ENCODE peak calls at places on chromosome 20, in eight cellular contexts. One of them, this sample, is unnamed.

GRCh38 chr20:17556842-17557674 is 12.8 kb upstream of the DSTN start:
- DNase-seq in stomach: peak; percentile 76
- DNase-seq in RWPE1: peak; percentile 63
- DNase-seq in neural crest cell: no peak
- DNase-seq in thyroid gland: peak; percentile 98
- DNase-seq in AG04449: no peak
- DNase-seq in kidney: peak; percentile 88
- DNase-seq in cardiac muscle cell: no peak
- DNase-seq in this sample: peak; percentile 86

GRCh38 chr20:61510778-61511330 is 258.8 kb downstream of the CDH4 start:
- DNase-seq in stomach: no peak
- DNase-seq in RWPE1: no peak
- DNase-seq in neural crest cell: no peak
- DNase-seq in thyroid gland: no peak
- DNase-seq in AG04449: no peak
- DNase-seq in kidney: no peak
- DNase-seq in cardiac muscle cell: no peak
- DNase-seq in this sample: no peak

GRCh38 chr20:53163486-53163885 is 191.3 kb downstream of the TSHZ2 start:
- DNase-seq in stomach: no peak
- DNase-seq in RWPE1: no peak
- DNase-seq in neural crest cell: no peak
- DNase-seq in thyroid gland: no peak
- DNase-seq in AG04449: no peak
- DNase-seq in kidney: no peak
- DNase-seq in cardiac muscle cell: no peak
- DNase-seq in this sample: peak; percentile 33

GRCh38 chr20:4081396-4081795 is 66.0 kb upstream of the RNF24 start:
- DNase-seq in stomach: no peak
- DNase-seq in RWPE1: no peak
- DNase-seq in neural crest cell: no peak
- DNase-seq in thyroid gland: no peak
- DNase-seq in AG04449: no peak
- DNase-seq in kidney: no peak
- DNase-seq in cardiac muscle cell: no peak
- DNase-seq in this sample: no peak

GRCh38 chr20:12702312-12702711 is 306.5 kb upstream of the SPTLC3 start:
- DNase-seq in stomach: no peak
- DNase-seq in RWPE1: no peak
- DNase-seq in neural crest cell: no peak
- DNase-seq in thyroid gland: no peak
- DNase-seq in AG04449: no peak
- DNase-seq in kidney: no peak
- DNase-seq in cardiac muscle cell: no peak
- DNase-seq in this sample: no peak

GRCh38 chr20:40416274-40416673 is 272.8 kb downstream of the MAFB start:
- DNase-seq in stomach: no peak
- DNase-seq in RWPE1: peak; percentile 88
- DNase-seq in neural crest cell: no peak
- DNase-seq in thyroid gland: no peak
- DNase-seq in AG04449: no peak
- DNase-seq in kidney: no peak
- DNase-seq in cardiac muscle cell: no peak
- DNase-seq in this sample: peak; percentile 88

GRCh38 chr20:46694484-46694883 is 5.2 kb upstream of the TP53RK start:
- DNase-seq in stomach: no peak
- DNase-seq in RWPE1: peak; percentile 63
- DNase-seq in neural crest cell: no peak
- DNase-seq in thyroid gland: no peak
- DNase-seq in AG04449: no peak
- DNase-seq in kidney: no peak
- DNase-seq in cardiac muscle cell: peak; percentile 67
- DNase-seq in this sample: no peak

GRCh38 chr20:38123021-38123587 is 42.0 kb downstream of the TGM2 start:
- DNase-seq in stomach: peak; percentile 24
- DNase-seq in RWPE1: no peak
- DNase-seq in neural crest cell: no peak
- DNase-seq in thyroid gland: no peak
- DNase-seq in AG04449: no peak
- DNase-seq in kidney: peak; percentile 55
- DNase-seq in cardiac muscle cell: no peak
- DNase-seq in this sample: no peak

GRCh38 chr20:38337561-38338140 is 8.6 kb upstream of the LBP start:
- DNase-seq in stomach: no peak
- DNase-seq in RWPE1: peak; percentile 63
- DNase-seq in neural crest cell: peak; percentile 44
- DNase-seq in thyroid gland: peak; percentile 8
- DNase-seq in AG04449: no peak
- DNase-seq in kidney: no peak
- DNase-seq in cardiac muscle cell: peak; percentile 30
- DNase-seq in this sample: peak; percentile 27

GRCh38 chr20:41717464-41717863 is 99.3 kb upstream of the CHD6 start:
- DNase-seq in stomach: peak; percentile 51
- DNase-seq in RWPE1: no peak
- DNase-seq in neural crest cell: no peak
- DNase-seq in thyroid gland: peak; percentile 88
- DNase-seq in AG04449: no peak
- DNase-seq in kidney: no peak
- DNase-seq in cardiac muscle cell: no peak
- DNase-seq in this sample: peak; percentile 30

GRCh38 chr20:50496773-50497375 is 13.3 kb upstream of the PTPN1 start:
- DNase-seq in stomach: no peak
- DNase-seq in RWPE1: peak; percentile 97
- DNase-seq in neural crest cell: no peak
- DNase-seq in thyroid gland: no peak
- DNase-seq in AG04449: no peak
- DNase-seq in kidney: no peak
- DNase-seq in cardiac muscle cell: no peak
- DNase-seq in this sample: peak; percentile 76

GRCh38 chr20:13299401-13299800 is 78.3 kb downstream of the ISM1 start:
- DNase-seq in stomach: no peak
- DNase-seq in RWPE1: no peak
- DNase-seq in neural crest cell: no peak
- DNase-seq in thyroid gland: no peak
- DNase-seq in AG04449: no peak
- DNase-seq in kidney: no peak
- DNase-seq in cardiac muscle cell: no peak
- DNase-seq in this sample: no peak

GRCh38 chr20:52219441-52219840 is 27.9 kb upstream of the ZFP64 start:
- DNase-seq in stomach: peak; percentile 31
- DNase-seq in RWPE1: peak; percentile 40
- DNase-seq in neural crest cell: no peak
- DNase-seq in thyroid gland: no peak
- DNase-seq in AG04449: no peak
- DNase-seq in kidney: no peak
- DNase-seq in cardiac muscle cell: no peak
- DNase-seq in this sample: peak; percentile 52

GRCh38 chr20:1171461-1172093 is 13.2 kb downstream of the TMEM74B start:
- DNase-seq in stomach: no peak
- DNase-seq in RWPE1: peak; percentile 49
- DNase-seq in neural crest cell: peak; percentile 46
- DNase-seq in thyroid gland: no peak
- DNase-seq in AG04449: no peak
- DNase-seq in kidney: no peak
- DNase-seq in cardiac muscle cell: peak; percentile 85
- DNase-seq in this sample: peak; percentile 49

GRCh38 chr20:48267825-48268615 is 482.7 kb upstream of the SULF2 start:
- DNase-seq in stomach: no peak
- DNase-seq in RWPE1: no peak
- DNase-seq in neural crest cell: no peak
- DNase-seq in thyroid gland: no peak
- DNase-seq in AG04449: no peak
- DNase-seq in kidney: no peak
- DNase-seq in cardiac muscle cell: no peak
- DNase-seq in this sample: no peak

GRCh38 chr20:62944184-62944583 is 6.2 kb downstream of the GID8 start:
- DNase-seq in stomach: no peak
- DNase-seq in RWPE1: no peak
- DNase-seq in neural crest cell: no peak
- DNase-seq in thyroid gland: no peak
- DNase-seq in AG04449: no peak
- DNase-seq in kidney: no peak
- DNase-seq in cardiac muscle cell: no peak
- DNase-seq in this sample: no peak

GRCh38 chr20:62943396-62943795 is 5.4 kb downstream of the GID8 start:
- DNase-seq in stomach: no peak
- DNase-seq in RWPE1: no peak
- DNase-seq in neural crest cell: no peak
- DNase-seq in thyroid gland: no peak
- DNase-seq in AG04449: no peak
- DNase-seq in kidney: peak; percentile 71
- DNase-seq in cardiac muscle cell: no peak
- DNase-seq in this sample: no peak

GRCh38 chr20:62940875-62941274 is 2.9 kb downstream of the GID8 start:
- DNase-seq in stomach: no peak
- DNase-seq in RWPE1: no peak
- DNase-seq in neural crest cell: no peak
- DNase-seq in thyroid gland: no peak
- DNase-seq in AG04449: no peak
- DNase-seq in kidney: no peak
- DNase-seq in cardiac muscle cell: no peak
- DNase-seq in this sample: no peak

GRCh38 chr20:62941792-62942191 is 3.8 kb downstream of the GID8 start:
- DNase-seq in stomach: no peak
- DNase-seq in RWPE1: no peak
- DNase-seq in neural crest cell: no peak
- DNase-seq in thyroid gland: no peak
- DNase-seq in AG04449: no peak
- DNase-seq in kidney: no peak
- DNase-seq in cardiac muscle cell: no peak
- DNase-seq in this sample: no peak

DNA sequence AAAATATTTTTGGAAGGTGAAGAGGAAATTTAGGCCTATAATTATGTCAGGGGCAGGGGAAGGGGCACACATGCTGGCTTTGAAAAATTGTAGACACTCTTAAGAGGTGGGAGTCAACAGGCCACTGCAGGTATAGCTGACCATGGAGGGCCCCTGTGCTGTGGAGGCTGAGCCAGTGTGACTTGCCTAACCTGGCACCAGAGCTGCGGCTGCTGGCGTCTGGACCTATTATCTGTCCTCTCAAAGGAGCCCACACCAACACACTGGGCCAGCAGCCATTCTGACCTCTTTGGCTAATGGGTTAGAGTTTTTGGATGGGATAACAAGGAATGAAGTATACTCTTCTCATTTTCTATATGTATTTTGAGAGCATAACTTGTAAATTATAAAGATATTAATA is 4.5 kb downstream of the GID8 start:
- DNase-seq in stomach: no peak
- DNase-seq in RWPE1: no peak
- DNase-seq in neural crest cell: no peak
- DNase-seq in thyroid gland: no peak
- DNase-seq in AG04449: no peak
- DNase-seq in kidney: no peak
- DNase-seq in cardiac muscle cell: no peak
- DNase-seq in this sample: no peak
- TF ChIP-seq CTCF in stomach: no peak
- TF ChIP-seq CTCF in RWPE1: no peak
- TF ChIP-seq CTCF in neural crest cell: no peak
- TF ChIP-seq CTCF in thyroid gland: no peak
- TF ChIP-seq CTCF in AG04449: no peak
- TF ChIP-seq CTCF in kidney: no peak
- TF ChIP-seq CTCF in cardiac muscle cell: no peak
- TF ChIP-seq CTCF in this sample: no peak

GRCh38 chr20:58246346-58246745 is 17.9 kb upstream of the ANKRD60 start:
- DNase-seq in stomach: no peak
- DNase-seq in RWPE1: no peak
- DNase-seq in neural crest cell: no peak
- DNase-seq in thyroid gland: peak; percentile 30
- DNase-seq in AG04449: no peak
- DNase-seq in kidney: no peak
- DNase-seq in cardiac muscle cell: peak; percentile 43
- DNase-seq in this sample: peak; percentile 29
- TF ChIP-seq CTCF in stomach: no peak
- TF ChIP-seq CTCF in RWPE1: no peak
- TF ChIP-seq CTCF in neural crest cell: peak; percentile 46
- TF ChIP-seq CTCF in thyroid gland: no peak
- TF ChIP-seq CTCF in AG04449: peak; percentile 4
- TF ChIP-seq CTCF in kidney: peak; percentile 5
- TF ChIP-seq CTCF in cardiac muscle cell: peak; percentile 36
- TF ChIP-seq CTCF in this sample: peak; percentile 14

GRCh38 chr20:36717657-36718056 is 28.2 kb downstream of the NDRG3 start:
- DNase-seq in stomach: no peak
- DNase-seq in RWPE1: no peak
- DNase-seq in neural crest cell: no peak
- DNase-seq in thyroid gland: no peak
- DNase-seq in AG04449: no peak
- DNase-seq in kidney: no peak
- DNase-seq in cardiac muscle cell: peak; percentile 19
- DNase-seq in this sample: peak; percentile 15
- TF ChIP-seq CTCF in stomach: no peak
- TF ChIP-seq CTCF in RWPE1: no peak
- TF ChIP-seq CTCF in neural crest cell: peak; percentile 25
- TF ChIP-seq CTCF in thyroid gland: no peak
- TF ChIP-seq CTCF in AG04449: no peak
- TF ChIP-seq CTCF in kidney: no peak
- TF ChIP-seq CTCF in cardiac muscle cell: peak; percentile 18
- TF ChIP-seq CTCF in this sample: no peak

GRCh38 chr20:7090001-7090400 is 322.5 kb downstream of the BMP2 start:
- DNase-seq in stomach: no peak
- DNase-seq in RWPE1: peak; percentile 6
- DNase-seq in neural crest cell: no peak
- DNase-seq in thyroid gland: no peak
- DNase-seq in AG04449: no peak
- DNase-seq in kidney: no peak
- DNase-seq in cardiac muscle cell: no peak
- DNase-seq in this sample: no peak

GRCh38 chr20:7091655-7092054 is 324.2 kb downstream of the BMP2 start:
- DNase-seq in stomach: no peak
- DNase-seq in RWPE1: no peak
- DNase-seq in neural crest cell: no peak
- DNase-seq in thyroid gland: no peak
- DNase-seq in AG04449: no peak
- DNase-seq in kidney: no peak
- DNase-seq in cardiac muscle cell: no peak
- DNase-seq in this sample: no peak

GRCh38 chr20:7090753-7091310 is 323.3 kb downstream of the BMP2 start:
- DNase-seq in stomach: no peak
- DNase-seq in RWPE1: no peak
- DNase-seq in neural crest cell: no peak
- DNase-seq in thyroid gland: no peak
- DNase-seq in AG04449: no peak
- DNase-seq in kidney: no peak
- DNase-seq in cardiac muscle cell: no peak
- DNase-seq in this sample: no peak

DNA sequence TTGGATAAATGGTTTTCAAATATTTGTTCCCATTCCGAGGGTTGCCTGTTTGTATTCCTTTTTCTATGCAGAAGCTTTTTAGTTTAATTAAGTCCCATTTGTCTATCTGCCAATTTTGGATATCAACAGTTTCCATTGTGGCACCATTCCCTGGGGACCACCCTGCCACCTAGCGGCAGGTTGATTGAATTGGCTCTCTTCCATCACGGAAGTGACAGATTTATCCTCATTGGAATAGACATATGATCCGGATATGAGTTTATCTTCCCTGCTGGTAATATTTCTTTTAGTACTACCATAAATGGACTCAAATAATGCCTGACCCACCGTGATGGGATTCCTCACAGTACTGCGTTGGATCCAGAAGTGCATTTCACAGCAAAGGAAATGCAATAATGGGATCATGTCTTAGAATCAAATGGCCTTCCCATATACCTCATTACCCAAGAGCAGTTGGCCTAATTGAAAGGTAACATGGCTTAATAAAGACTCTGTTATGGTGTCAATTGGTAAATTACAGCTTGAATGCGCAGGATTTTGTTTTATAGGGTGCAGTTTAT is 327.0 kb downstream of the BMP2 start:
- DNase-seq in stomach: no peak
- DNase-seq in RWPE1: peak; percentile 62
- DNase-seq in neural crest cell: peak; percentile 44
- DNase-seq in thyroid gland: peak; percentile 62
- DNase-seq in AG04449: no peak
- DNase-seq in kidney: no peak
- DNase-seq in cardiac muscle cell: peak; percentile 73
- DNase-seq in this sample: peak; percentile 65
- TF ChIP-seq CTCF in stomach: peak; percentile 15
- TF ChIP-seq CTCF in RWPE1: peak; percentile 74
- TF ChIP-seq CTCF in neural crest cell: peak; percentile 91
- TF ChIP-seq CTCF in thyroid gland: peak; percentile 58
- TF ChIP-seq CTCF in AG04449: no peak
- TF ChIP-seq CTCF in kidney: peak; percentile 48
- TF ChIP-seq CTCF in cardiac muscle cell: peak; percentile 31
- TF ChIP-seq CTCF in this sample: peak; percentile 63

This sample was measured in MCF 10A.